ENCODE peak calls at places on chromosomes 11 and 22, in eight cellular contexts. J, K, G, E, Q, C, S and A are unnamed samples.

GRCh38 chr11:67050139-67050538 is 6.5 kb upstream of the RHOD start:
- DNase-seq in J (no peak), G (no peak), E (no peak), C (no peak), K (no peak), S (no peak), Q (no peak), A (no peak)

GRCh38 chr22:42381152-42381551 is 51.1 kb downstream of the NFAM1 start:
- DNase-seq in S (no peak), J (no peak), G (no peak), E (no peak), Q (no peak), C (no peak), K (no peak), A (no peak)

GRCh38 chr11:75508051-75508561 is 17.6 kb downstream of the GDPD5 start:
- DNase-seq in E (no peak), G (no peak), C (no peak), Q (no peak), S (no peak), K (peak), J (peak), A (no peak)

GRCh38 chr22:21657361-21658118 is 8.3 kb upstream of the PPIL2 start:
- DNase-seq in J (peak), K (peak), E (no peak), S (no peak), C (peak), Q (peak), G (no peak), A (no peak)

GRCh38 chr11:35178862-35179261 is 39.9 kb downstream of the CD44 start:
- DNase-seq in Q (peak), S (no peak), C (no peak), J (no peak), E (peak), G (no peak), K (no peak), A (no peak)

GRCh38 chr11:118552341-118552740 is 13.4 kb downstream of the IFT46 start:
- DNase-seq in S (no peak), G (no peak), E (no peak), Q (no peak), C (no peak), K (no peak), J (no peak), A (no peak)

GRCh38 chr22:17366830-17367229 is 2.4 kb upstream of the CECR2 start:
- DNase-seq in G (no peak), J (peak), Q (peak), C (peak), S (no peak), E (no peak), K (peak), A (no peak)

GRCh38 chr11:37107415-37107814 is 509.4 kb upstream of the RAG2 start:
- DNase-seq in S (no peak), G (no peak), K (no peak), Q (no peak), C (peak), E (no peak), J (no peak), A (no peak)

GRCh38 chr11:11841121-11841604 is 609 bp upstream of the USP47 start:
- DNase-seq in Q (peak), K (no peak), J (no peak), E (peak), S (peak), G (no peak), C (no peak), A (no peak)

GRCh38 chr22:35399114-35399677 is 744 bp upstream of the MCM5 start:
- DNase-seq in E (no peak), S (no peak), Q (no peak), G (no peak), J (peak), K (peak), C (no peak), A (no peak)

GRCh38 chr11:113274708-113275582 is 39.4 kb upstream of the TTC12 start:
- DNase-seq in G (no peak), J (no peak), Q (no peak), K (no peak), C (peak), S (no peak), E (no peak), A (no peak)

GRCh38 chr11:134360050-134360835 is 28.5 kb downstream of the GLB1L2 start:
- DNase-seq in E (peak), G (peak), C (peak), Q (peak), K (peak), J (peak), S (peak), A (no peak)

GRCh38 chr11:72102162-72102561 is 935 bp downstream of the LAMTOR1 start:
- DNase-seq in J (no peak), K (no peak), E (no peak), S (no peak), Q (no peak), C (no peak), G (no peak), A (no peak)

GRCh38 chr11:122202951-122203456 is 87.0 kb upstream of the BLID start:
- DNase-seq in Q (peak), K (peak), J (peak), G (peak), E (peak), S (peak), C (peak), A (no peak)

GRCh38 chr22:48097723-48098122 is 1335.3 kb downstream of the TBC1D22A start:
- DNase-seq in K (peak), Q (no peak), E (no peak), S (no peak), J (peak), C (no peak), G (peak), A (no peak)
- H3K4me3 ChIP-seq in K (no peak), Q (no peak), E (no peak), S (no peak), J (no peak), C (no peak), G (no peak), A (no peak)

DNA sequence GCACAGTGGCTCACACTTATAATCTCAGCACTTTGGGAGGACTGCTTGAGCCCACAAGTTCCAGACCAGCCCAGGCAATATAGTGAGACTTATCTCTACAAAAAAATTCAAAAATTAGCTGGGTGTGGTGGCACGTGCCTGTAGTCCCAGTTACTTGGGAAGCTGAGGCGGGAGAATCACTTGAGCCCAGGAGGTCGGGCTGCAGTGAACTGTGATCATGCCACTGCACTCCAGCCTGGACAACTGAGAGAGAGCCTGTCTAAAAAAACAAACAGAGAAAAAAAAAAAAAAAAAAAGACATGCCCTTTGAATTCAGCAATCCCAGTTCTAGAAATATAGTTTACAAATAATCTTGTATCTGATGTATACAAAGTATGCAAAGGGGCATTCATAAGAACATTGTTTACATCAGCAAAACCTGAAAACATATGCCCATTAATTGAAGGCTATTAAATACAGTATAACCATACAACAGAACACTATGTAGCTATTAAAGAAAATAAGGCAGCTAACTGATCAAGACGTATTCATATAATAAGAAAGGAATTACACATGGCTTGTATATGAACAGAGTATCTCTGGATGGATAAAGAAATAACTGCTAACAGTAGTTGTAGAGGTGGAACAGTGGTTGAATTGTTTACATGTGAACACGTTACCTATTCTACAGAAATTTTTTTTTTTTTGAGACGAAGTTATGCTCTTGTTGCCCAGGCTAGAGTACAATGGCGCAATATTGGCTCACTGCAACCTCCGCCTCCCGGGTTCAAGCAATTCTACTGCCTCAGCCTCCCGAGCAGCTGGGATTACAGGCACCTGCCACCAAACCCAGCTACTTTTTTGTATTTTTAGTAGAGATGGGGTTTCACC is 35.7 kb downstream of the CELF1 start:
- DNase-seq in E (no peak), J (no peak), Q (no peak), S (no peak), C (no peak), G (no peak), K (no peak), A (no peak)
- H3K4me3 ChIP-seq in E (no peak), J (no peak), Q (no peak), S (no peak), C (no peak), G (no peak), K (no peak), A (no peak)

DNA sequence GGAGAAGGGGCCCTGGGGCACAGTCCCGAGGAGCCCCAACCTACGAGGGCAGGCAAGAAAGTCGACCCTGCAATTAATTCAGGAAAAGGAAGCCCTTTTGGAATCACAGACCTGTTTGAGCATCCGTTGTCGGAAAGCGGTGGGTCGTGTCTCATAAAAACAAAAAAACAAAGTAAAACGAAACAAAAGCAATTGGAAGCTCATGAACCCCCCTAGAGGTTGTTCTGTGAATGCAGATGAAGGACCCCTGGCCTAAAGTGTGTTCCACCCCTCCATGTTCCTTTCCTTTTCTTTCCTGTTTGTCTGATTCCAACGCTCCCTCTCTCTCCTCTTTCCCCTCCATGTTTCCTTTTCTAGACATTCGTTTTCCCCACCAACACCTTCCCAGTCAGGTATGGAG is 203.7 kb downstream of the GRIK4 start:
- DNase-seq in C (peak), J (peak), K (peak), S (no peak), Q (no peak), E (peak), G (no peak), A (no peak)
- H3K4me3 ChIP-seq in C (no peak), J (peak), K (peak), S (no peak), Q (no peak), E (no peak), G (peak), A (peak)

GRCh38 chr22:36628561-36629060 is 74.9 kb downstream of the CACNG2 start:
- DNase-seq in G (no peak), K (no peak), Q (no peak), J (no peak), E (no peak), C (no peak), S (no peak), A (no peak)
- H3K4me3 ChIP-seq in G (no peak), K (no peak), Q (no peak), J (no peak), E (no peak), C (no peak), S (no peak), A (no peak)

GRCh38 chr22:24590596-24591173 is 2.2 kb downstream of the LRRC75B start:
- DNase-seq in G (no peak), Q (no peak), K (no peak), S (no peak), J (no peak), C (no peak), E (no peak), A (no peak)

GRCh38 chr22:24591286-24591830 is 1.5 kb downstream of the LRRC75B start:
- DNase-seq in E (no peak), G (no peak), C (no peak), Q (no peak), J (no peak), K (no peak), S (no peak), A (no peak)

GRCh38 chr22:24592846-24593809 is at the start of gene LRRC75B:
- DNase-seq in G (peak), K (no peak), Q (peak), S (peak), E (peak), C (peak), J (peak), A (no peak)

GRCh38 chr22:24593810-24594568 is 1.1 kb upstream of the LRRC75B start:
- DNase-seq in J (no peak), G (no peak), E (no peak), Q (no peak), C (no peak), S (no peak), K (no peak), A (no peak)

DNA sequence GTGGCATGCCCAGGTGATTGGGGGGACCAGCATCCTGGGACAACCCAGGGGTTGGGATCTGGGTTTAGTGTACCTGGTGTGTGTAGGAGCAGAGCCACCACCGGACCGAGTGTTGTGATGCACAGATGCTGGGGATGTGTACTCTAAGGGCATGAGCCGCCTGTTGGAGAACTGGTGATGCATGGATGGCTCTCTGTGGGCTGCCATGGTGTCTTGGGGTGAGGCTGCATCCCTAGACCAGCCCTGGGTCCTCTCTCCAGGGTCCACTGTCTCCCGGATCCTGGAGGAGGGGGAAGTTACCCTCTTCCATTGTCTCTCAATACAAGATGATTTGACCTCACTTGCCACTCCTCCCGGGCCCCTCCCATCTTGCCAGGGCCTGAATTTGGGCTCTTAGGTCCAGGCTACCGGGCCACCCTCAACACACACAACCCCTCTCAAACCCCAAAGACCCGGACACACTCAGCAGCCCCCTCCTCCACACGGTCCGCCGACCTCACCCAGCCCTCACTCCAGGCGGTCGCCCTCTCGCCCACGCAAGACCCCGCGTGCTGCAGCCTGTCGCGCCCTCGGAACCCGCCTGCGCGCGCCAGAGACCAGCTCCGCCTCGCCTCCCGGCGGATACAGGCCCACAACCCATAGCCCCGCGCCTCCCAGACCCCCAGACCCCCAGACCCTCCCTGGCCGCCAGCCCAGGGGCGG is 578 bp downstream of the LRRC75B start:
- DNase-seq in S (no peak), C (peak), Q (peak), J (peak), E (peak), K (no peak), G (no peak), A (no peak)
- H3K4me3 ChIP-seq in S (peak), C (peak), Q (peak), J (peak), E (peak), K (no peak), G (peak), A (peak)

DNA sequence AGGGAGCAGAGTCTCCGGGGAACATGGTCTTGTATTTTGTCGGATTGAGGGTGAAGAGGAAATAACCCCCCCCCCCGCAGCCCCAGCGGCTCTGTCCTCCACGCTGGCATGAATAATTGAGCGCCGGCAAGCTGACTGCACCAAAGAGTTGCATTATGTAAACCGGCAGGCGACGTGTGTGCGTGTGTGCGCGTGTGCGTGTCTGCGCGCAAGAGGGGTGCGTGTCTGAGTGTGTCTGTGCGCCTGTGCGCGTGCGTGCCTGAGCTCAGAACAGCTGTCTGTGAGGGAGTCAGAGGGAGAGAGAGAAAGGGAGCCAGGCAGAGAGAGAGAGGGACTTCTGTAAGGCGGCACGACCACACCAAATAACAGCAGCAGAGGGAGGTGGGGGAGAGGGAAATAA is 94.4 kb downstream of the SCN3B start:
- DNase-seq in E (peak), J (no peak), K (no peak), C (peak), G (no peak), S (peak), Q (peak), A (no peak)
- H3K4me3 ChIP-seq in E (peak), J (no peak), K (no peak), C (no peak), G (peak), S (peak), Q (peak), A (peak)